ENCODE peak calls at places on chromosome 14, in six cellular contexts. One of them, this sample, is unnamed.

GRCh38 chr14:24414732-24415420 is 14.6 kb downstream of the CBLN3 start:
- DNase-seq in lower leg skin: no peak
- DNase-seq in A549: no peak
- DNase-seq in right lobe of liver: no peak
- DNase-seq in tibial nerve: no peak
- DNase-seq in mammary epithelial cell: no peak
- DNase-seq in this sample: no peak

GRCh38 chr14:21902561-21903199 is 229.1 kb upstream of the OR4E1 start:
- DNase-seq in A549: no peak
- DNase-seq in tibial nerve: no peak
- DNase-seq in mammary epithelial cell: peak; percentile 2
- DNase-seq in lower leg skin: no peak
- DNase-seq in right lobe of liver: no peak
- DNase-seq in this sample: no peak

GRCh38 chr14:67420102-67420739 is 8.3 kb upstream of the PLEK2 start:
- DNase-seq in lower leg skin: no peak
- DNase-seq in tibial nerve: no peak
- DNase-seq in right lobe of liver: peak; percentile 33
- DNase-seq in mammary epithelial cell: peak; percentile 14
- DNase-seq in A549: no peak
- DNase-seq in this sample: no peak

GRCh38 chr14:100428727-100429126 is 105.6 kb downstream of the SLC25A47 start:
- DNase-seq in right lobe of liver: no peak
- DNase-seq in tibial nerve: no peak
- DNase-seq in mammary epithelial cell: no peak
- DNase-seq in A549: no peak
- DNase-seq in lower leg skin: no peak
- DNase-seq in this sample: peak; percentile 60

GRCh38 chr14:43765474-43765873 is 741.6 kb downstream of the FSCB start:
- DNase-seq in tibial nerve: no peak
- DNase-seq in A549: no peak
- DNase-seq in lower leg skin: no peak
- DNase-seq in mammary epithelial cell: no peak
- DNase-seq in right lobe of liver: no peak
- DNase-seq in this sample: no peak

GRCh38 chr14:87186745-87187144 is 806.2 kb downstream of the GALC start:
- DNase-seq in right lobe of liver: no peak
- DNase-seq in mammary epithelial cell: no peak
- DNase-seq in tibial nerve: no peak
- DNase-seq in A549: no peak
- DNase-seq in lower leg skin: no peak
- DNase-seq in this sample: no peak

GRCh38 chr14:102495482-102496330 is 13.9 kb downstream of the ANKRD9 start:
- DNase-seq in lower leg skin: no peak
- DNase-seq in tibial nerve: no peak
- DNase-seq in mammary epithelial cell: no peak
- DNase-seq in A549: no peak
- DNase-seq in right lobe of liver: no peak
- DNase-seq in this sample: no peak

GRCh38 chr14:30115756-30116155 is 188.1 kb upstream of the PRKD1 start:
- DNase-seq in tibial nerve: no peak
- DNase-seq in mammary epithelial cell: no peak
- DNase-seq in A549: no peak
- DNase-seq in right lobe of liver: no peak
- DNase-seq in lower leg skin: no peak
- DNase-seq in this sample: no peak

GRCh38 chr14:95046711-95047681 is 110.3 kb downstream of the DICER1 start:
- DNase-seq in mammary epithelial cell: no peak
- DNase-seq in lower leg skin: no peak
- DNase-seq in tibial nerve: no peak
- DNase-seq in right lobe of liver: no peak
- DNase-seq in A549: no peak
- DNase-seq in this sample: no peak

GRCh38 chr14:55957950-55958349 is 160.3 kb upstream of the PELI2 start:
- DNase-seq in mammary epithelial cell: peak; percentile 6
- DNase-seq in tibial nerve: no peak
- DNase-seq in right lobe of liver: no peak
- DNase-seq in lower leg skin: no peak
- DNase-seq in A549: no peak
- DNase-seq in this sample: no peak

GRCh38 chr14:61178226-61179060 is 102.7 kb downstream of the TMEM30B start:
- DNase-seq in mammary epithelial cell: peak; percentile 94
- DNase-seq in lower leg skin: no peak
- DNase-seq in right lobe of liver: no peak
- DNase-seq in tibial nerve: no peak
- DNase-seq in A549: peak; percentile 84
- DNase-seq in this sample: peak; percentile 95

GRCh38 chr14:59332727-59333126 is 132.5 kb downstream of the GPR135 start:
- DNase-seq in right lobe of liver: no peak
- DNase-seq in mammary epithelial cell: peak; percentile 26
- DNase-seq in lower leg skin: no peak
- DNase-seq in tibial nerve: no peak
- DNase-seq in A549: peak; percentile 15
- DNase-seq in this sample: peak; percentile 92

GRCh38 chr14:25038044-25038668 is 11.8 kb downstream of the STXBP6 start:
- DNase-seq in right lobe of liver: no peak
- DNase-seq in A549: no peak
- DNase-seq in lower leg skin: no peak
- DNase-seq in tibial nerve: no peak
- DNase-seq in mammary epithelial cell: no peak
- DNase-seq in this sample: no peak

DNA sequence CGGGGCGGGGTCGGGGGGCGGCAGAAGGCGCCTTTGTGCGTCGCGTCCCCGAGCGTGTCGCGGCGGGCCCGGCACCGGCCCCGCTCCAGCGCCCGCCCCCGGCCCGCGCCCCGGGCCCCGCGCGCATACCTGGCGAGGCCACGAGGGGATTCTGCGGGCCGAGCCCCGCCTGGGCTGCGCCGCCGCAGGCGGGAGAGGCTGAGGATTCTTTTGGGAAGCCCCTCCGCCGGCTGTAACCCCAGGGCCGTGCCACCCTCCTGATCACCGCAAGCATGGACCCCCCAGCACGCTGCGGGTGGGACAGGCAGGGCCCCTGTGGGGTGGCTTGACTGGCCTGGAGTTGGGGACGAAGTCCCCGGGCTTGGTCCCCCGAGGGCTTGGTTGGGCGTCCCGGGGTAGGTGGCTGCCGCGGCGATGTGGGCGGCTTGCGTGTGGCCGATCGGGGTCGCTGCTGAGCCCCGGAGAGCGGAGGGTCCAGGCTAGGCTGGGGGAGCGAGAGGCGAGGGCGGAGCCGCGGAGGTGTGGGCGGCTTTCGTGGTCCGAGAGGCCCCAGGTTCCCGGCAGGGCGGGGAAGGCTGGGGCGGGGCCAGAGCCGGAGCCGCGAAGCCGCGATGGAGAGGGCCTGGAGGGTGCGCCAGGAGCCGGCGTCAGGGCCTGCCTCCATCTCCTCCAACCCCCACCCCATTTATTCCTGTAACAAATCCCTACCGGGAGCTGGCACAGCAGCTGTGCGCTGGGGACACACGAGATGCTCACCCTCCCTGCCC is 28.4 kb upstream of the GPR132 start:
- DNase-seq in A549: peak; percentile 85
- DNase-seq in tibial nerve: no peak
- DNase-seq in lower leg skin: no peak
- DNase-seq in right lobe of liver: peak; percentile 85
- DNase-seq in mammary epithelial cell: peak; percentile 83
- DNase-seq in this sample: peak; percentile 75
- TF ChIP-seq CTCF in A549: peak; percentile 67
- TF ChIP-seq CTCF in tibial nerve: peak; percentile 31
- TF ChIP-seq CTCF in lower leg skin: no peak
- TF ChIP-seq CTCF in right lobe of liver: peak; percentile 27
- TF ChIP-seq CTCF in mammary epithelial cell: peak; percentile 61
- TF ChIP-seq CTCF in this sample: peak; percentile 38

DNA sequence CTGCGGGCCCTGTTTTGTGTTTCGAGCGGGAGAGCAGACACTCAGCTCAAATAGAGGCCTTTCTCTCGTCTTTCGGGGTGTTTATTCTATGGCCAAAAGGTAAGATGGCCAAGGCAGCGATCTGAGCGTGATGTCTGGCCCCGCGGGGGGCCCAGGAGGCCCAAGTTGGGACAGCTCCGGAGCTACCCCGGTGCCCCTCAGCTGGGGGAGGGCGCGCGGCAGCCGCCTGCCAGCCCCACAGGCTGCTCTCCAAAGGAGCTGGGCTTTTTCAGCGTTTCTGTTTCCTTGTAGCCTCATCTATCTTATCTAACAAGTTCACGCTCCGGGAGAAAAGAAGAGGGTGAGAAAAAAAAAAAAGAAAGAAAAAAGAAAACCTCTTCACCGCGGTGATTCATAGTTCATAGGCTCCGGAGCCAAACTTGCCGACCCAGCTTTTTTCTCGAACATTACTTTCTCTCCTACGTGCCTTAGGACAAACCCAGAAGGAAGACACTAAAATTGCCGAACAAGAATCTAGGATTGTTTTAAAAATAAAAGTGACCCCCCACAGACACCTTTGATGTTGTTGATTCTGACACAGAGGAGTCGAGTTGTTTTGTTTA is 7.4 kb upstream of the FOXG1 start:
- DNase-seq in tibial nerve: no peak
- DNase-seq in lower leg skin: no peak
- DNase-seq in right lobe of liver: no peak
- DNase-seq in A549: no peak
- DNase-seq in mammary epithelial cell: peak; percentile 21
- DNase-seq in this sample: no peak
- H3K4me3 ChIP-seq in tibial nerve: no peak overlapping the region
- H3K4me3 ChIP-seq in lower leg skin: no peak overlapping the region
- H3K4me3 ChIP-seq in right lobe of liver: no peak overlapping the region
- H3K4me3 ChIP-seq in A549: no peak overlapping the region
- H3K4me3 ChIP-seq in mammary epithelial cell: no peak overlapping the region
- H3K4me3 ChIP-seq in this sample: no peak overlapping the region

DNA sequence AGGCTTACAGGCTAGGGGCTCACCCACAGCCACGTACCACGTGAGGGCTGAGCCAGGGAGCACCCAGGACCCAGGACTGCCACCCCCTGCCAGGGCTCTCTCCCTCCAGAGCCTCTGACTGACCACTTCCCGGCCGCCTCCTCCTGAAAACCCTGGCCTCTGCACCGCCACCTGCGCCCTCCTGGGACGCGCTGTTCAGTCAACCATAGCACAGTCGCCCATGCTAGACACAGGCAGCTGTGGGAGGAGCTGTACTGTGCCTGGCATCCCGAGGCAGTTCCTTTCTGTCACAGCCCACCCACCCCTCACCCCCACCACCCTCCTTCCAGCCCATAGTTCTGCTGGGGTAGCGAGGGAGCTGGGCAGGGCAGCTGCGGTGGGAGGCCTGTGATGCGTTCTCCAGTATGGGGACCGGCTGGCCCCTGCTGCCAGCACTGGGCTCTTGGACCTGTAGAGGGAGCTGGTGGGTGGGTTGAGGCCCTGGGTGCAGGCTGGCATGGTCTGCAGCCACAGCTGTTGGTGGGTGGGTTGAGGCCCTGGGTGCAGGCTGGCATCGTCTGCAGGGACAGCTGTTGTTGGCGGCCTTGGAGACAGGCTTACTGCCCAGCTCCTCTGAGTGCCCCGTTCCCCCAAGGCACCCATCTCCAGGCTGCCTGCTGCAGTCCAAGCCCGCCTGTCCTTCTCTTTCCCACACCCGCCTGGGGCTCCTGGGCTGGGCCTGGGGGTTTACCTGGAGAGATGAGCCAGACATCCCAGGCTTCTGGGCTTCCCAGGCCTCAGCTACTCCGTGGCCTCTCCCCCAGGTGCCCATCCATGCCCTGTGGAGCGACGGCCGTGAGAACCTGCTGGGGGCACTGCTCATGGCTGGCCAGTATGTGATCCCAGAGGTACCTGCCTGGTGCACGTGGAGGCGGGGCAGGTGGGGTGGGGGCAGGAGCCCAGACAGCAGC is 11.5 kb downstream of the ASPG start:
- DNase-seq in lower leg skin: no peak
- DNase-seq in mammary epithelial cell: no peak
- DNase-seq in tibial nerve: no peak
- DNase-seq in A549: no peak
- DNase-seq in right lobe of liver: peak; percentile 20
- DNase-seq in this sample: no peak
- TF ChIP-seq CTCF in lower leg skin: no peak
- TF ChIP-seq CTCF in mammary epithelial cell: no peak
- TF ChIP-seq CTCF in tibial nerve: no peak
- TF ChIP-seq CTCF in A549: no peak
- TF ChIP-seq CTCF in right lobe of liver: no peak
- TF ChIP-seq CTCF in this sample: no peak

DNA sequence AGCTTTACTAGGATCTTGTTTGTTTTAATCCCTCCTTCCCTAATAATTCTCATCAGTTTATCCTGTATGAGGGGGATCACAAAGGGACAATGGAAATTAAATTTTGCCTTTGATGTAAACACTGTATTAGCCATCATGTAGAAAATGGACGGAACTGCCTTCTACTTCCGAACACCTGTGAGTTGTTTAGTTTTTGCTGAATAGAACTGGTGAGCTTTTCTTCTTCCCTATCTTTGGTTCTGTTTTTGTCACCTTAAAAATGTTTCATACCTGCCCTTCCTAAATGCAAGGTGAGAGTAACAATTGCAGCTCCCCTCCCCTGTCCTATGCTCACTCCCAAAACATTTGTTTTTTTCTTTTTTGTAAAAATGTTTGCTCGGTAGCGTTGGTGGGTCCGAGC is 7.6 kb downstream of the FOXA1 start:
- DNase-seq in tibial nerve: no peak
- DNase-seq in mammary epithelial cell: no peak
- DNase-seq in right lobe of liver: no peak
- DNase-seq in lower leg skin: no peak
- DNase-seq in A549: no peak
- DNase-seq in this sample: no peak
- H3K4me3 ChIP-seq in tibial nerve: no peak overlapping the region
- H3K4me3 ChIP-seq in mammary epithelial cell: no peak overlapping the region
- H3K4me3 ChIP-seq in right lobe of liver: peak overlapping the region; percentile 65
- H3K4me3 ChIP-seq in lower leg skin: no peak overlapping the region
- H3K4me3 ChIP-seq in A549: peak overlapping the region; percentile 60
- H3K4me3 ChIP-seq in this sample: no peak overlapping the region

DNA sequence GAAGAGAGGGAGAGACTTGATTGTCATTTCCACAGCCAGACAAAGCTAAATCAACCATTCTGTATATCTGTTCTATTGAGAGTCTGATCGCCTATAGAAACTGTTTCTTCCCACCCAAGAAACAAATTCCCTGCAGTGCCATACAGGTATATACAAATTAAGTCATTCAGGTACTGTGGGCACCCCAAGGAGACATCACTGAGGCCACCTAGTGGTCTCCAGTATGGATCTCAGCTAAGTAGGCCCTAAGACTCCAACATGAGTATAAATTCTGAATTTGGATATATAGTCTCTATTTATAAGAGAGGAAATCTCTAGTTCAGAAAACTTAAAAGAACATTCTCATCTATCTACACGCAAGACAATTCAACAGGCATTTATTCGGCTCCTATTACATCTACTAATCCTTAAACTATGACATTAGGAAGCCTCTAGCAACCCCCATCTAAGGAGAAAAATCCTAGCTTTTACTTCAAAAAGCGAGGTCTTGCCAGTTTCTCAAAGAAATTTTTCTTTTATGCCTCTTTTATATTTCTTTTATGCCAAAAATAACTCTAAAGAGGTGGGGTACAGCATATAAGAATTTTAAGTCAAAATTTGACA is 62.6 kb downstream of the DCAF5 start:
- DNase-seq in A549: peak; percentile 35
- DNase-seq in tibial nerve: peak; percentile 12
- DNase-seq in right lobe of liver: no peak
- DNase-seq in lower leg skin: no peak
- DNase-seq in mammary epithelial cell: peak; percentile 55
- DNase-seq in this sample: peak; percentile 61
- TF ChIP-seq CTCF in A549: peak; percentile 84
- TF ChIP-seq CTCF in tibial nerve: peak; percentile 29
- TF ChIP-seq CTCF in right lobe of liver: peak; percentile 62
- TF ChIP-seq CTCF in lower leg skin: no peak
- TF ChIP-seq CTCF in mammary epithelial cell: peak; percentile 82
- TF ChIP-seq CTCF in this sample: peak; percentile 85

GRCh38 chr14:105532735-105533141 is 6.4 kb downstream of the TMEM121 start:
- DNase-seq in tibial nerve: no peak
- DNase-seq in lower leg skin: no peak
- DNase-seq in right lobe of liver: no peak
- DNase-seq in A549: peak; percentile 72
- DNase-seq in mammary epithelial cell: no peak
- DNase-seq in this sample: peak; percentile 38
- H3K4me3 ChIP-seq in tibial nerve: no peak overlapping the region
- H3K4me3 ChIP-seq in lower leg skin: no peak overlapping the region
- H3K4me3 ChIP-seq in right lobe of liver: no peak overlapping the region
- H3K4me3 ChIP-seq in A549: no peak overlapping the region
- H3K4me3 ChIP-seq in mammary epithelial cell: no peak overlapping the region
- H3K4me3 ChIP-seq in this sample: no peak overlapping the region